ENCODE peak calls at places on chromosomes 11 and 22, in five cellular contexts. V is HCT116, U is H1, M is K562, P is GM12878. K is an unnamed sample.

GRCh38 chr11:105767945-105768344 is 158.1 kb downstream of the GRIA4 start:
- DNase-seq in V (no peak), U (no peak), M (no peak), P (no peak), K (no peak)

GRCh38 chr11:124276081-124276480 is 19.9 kb downstream of the OR8G5 start:
- DNase-seq in V (no peak), U (no peak), M (peak), P (no peak), K (no peak)

GRCh38 chr11:79414644-79415317 is 26.0 kb downstream of the TENM4 start:
- DNase-seq in V (no peak), U (no peak), M (no peak), P (no peak), K (no peak)

GRCh38 chr11:79040348-79040747 is 400.5 kb downstream of the TENM4 start:
- DNase-seq in V (no peak), U (no peak), M (no peak), P (no peak), K (no peak)

GRCh38 chr22:42967933-42968332 is 47.0 kb downstream of the PACSIN2 start:
- DNase-seq in V (no peak), U (no peak), M (peak), P (no peak), K (no peak)

GRCh38 chr11:12131943-12132789 is 21.8 kb downstream of the MICAL2 start:
- DNase-seq in V (no peak), U (no peak), M (no peak), P (no peak), K (no peak)

GRCh38 chr11:101825551-101825950 is 89.3 kb upstream of the CEP126 start:
- DNase-seq in V (no peak), U (no peak), M (no peak), P (no peak), K (no peak)

GRCh38 chr11:80593981-80594380 is 1153.2 kb upstream of the TENM4 start:
- DNase-seq in V (no peak), U (no peak), M (no peak), P (no peak), K (peak)

GRCh38 chr11:70498171-70498571 is 99.8 kb downstream of the CTTN start:
- DNase-seq in V (no peak), U (no peak), M (no peak), P (no peak), K (no peak)

GRCh38 chr22:36481393-36482168 is at the start of gene TXN2:
- DNase-seq in V (peak), U (peak), M (peak), P (peak), K (peak)

GRCh38 chr22:36480941-36481392 is 473 bp downstream of the TXN2 start:
- DNase-seq in V (no peak), U (no peak), M (no peak), P (peak), K (no peak)

GRCh38 chr22:36486619-36487384 is 5.4 kb upstream of the TXN2 start:
- DNase-seq in V (no peak), U (no peak), M (no peak), P (no peak), K (peak)
- TF ChIP-seq RAD21 in V (peak), U (peak), M (peak), P (peak), K (peak)

DNA sequence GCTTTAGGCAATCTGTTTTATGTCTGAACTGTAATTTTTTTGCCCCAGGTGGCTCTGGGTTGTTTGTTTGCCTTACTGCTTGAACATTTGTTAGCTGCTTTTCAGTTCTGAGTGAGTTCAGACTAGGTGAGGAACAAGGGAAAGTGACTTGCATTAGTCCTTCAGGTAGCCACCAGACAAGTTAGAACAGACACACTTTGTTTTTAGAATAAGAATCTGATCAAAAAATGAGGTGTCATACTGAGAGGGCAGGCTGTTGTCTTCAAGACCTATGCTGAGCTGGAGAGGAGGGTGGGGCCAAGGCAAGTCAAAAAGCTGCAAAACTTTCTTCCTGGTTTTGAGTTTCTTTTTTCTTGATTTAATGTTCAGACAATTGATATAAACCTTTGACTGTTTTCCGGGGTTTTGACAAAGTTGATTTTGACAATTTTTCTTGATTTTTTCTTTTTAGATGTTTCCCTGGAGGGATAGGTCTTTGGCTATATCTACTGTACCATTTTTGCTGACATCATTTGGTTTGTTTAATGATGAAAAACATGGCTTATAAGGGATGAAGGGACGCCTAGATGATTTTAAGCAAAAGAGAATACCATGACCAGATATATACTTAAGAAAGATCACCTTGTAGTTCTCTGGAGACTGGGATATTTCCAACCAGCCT is 182.8 kb downstream of the WNT11 start:
- DNase-seq in V (no peak), U (no peak), M (peak), P (no peak), K (no peak)
- TF ChIP-seq SP1 in V (no peak), U (no peak), M (no peak), P (no peak), K (no peak)

DNA sequence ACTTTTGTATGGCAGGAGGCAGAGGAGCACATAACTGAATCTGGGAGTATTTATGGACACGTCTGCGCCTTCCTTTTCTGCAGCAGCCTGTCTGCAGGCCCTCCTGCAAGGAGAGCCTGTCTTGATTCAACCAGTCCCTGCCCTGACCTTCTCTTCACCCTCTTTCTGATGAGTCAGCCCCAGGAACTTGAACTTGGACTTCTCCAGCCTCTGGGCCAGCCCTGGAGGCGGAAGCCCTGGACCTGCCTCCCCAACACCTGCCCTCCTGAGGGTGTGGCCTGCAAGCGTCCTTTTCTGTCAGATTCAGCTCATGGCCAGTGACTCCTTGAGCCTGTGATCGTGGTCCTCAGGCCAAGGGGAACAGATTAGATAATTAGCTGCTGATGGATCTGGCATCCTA is 20.0 kb downstream of the DAGLA start:
- DNase-seq in V (peak), U (no peak), M (peak), P (no peak), K (peak)
- TF ChIP-seq RAD21 in V (no peak), U (no peak), M (no peak), P (no peak), K (no peak)

GRCh38 chr11:1566381-1567051 is 5.6 kb downstream of the DUSP8 start:
- DNase-seq in V (no peak), U (no peak), M (no peak), P (no peak), K (no peak)
- TF ChIP-seq SP1 in V (no peak), U (no peak), M (no peak), P (no peak), K (no peak)

DNA sequence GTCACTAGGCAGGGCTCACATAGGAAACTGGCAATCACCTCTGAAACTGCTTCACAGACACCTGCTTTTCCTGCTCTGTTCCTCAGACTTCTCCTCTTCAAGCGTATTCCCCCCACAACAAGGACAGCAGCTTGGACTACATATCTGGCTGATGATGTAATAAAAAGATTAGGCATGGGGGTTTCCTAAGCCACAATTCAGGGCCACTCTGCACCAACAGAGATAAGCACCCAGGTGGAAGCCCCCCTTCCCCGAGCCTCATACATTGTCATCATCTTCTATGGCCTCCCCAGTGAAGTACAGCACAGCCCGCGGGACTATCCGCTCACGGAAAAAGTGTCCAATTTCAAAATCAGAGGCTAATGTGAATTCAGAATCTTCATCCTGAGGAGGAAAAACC is 25.0 kb upstream of the PHLDA2 start:
- DNase-seq in V (no peak), U (no peak), M (no peak), P (no peak), K (no peak)
- TF ChIP-seq RAD21 in V (no peak), U (no peak), M (no peak), P (no peak), K (no peak)

GRCh38 chr11:75346912-75347647 is 4.4 kb downstream of the ARRB1 start:
- DNase-seq in V (no peak), U (no peak), M (no peak), P (no peak), K (no peak)
- TF ChIP-seq SP1 in V (no peak), U (no peak), M (no peak), P (no peak), K (no peak)

DNA sequence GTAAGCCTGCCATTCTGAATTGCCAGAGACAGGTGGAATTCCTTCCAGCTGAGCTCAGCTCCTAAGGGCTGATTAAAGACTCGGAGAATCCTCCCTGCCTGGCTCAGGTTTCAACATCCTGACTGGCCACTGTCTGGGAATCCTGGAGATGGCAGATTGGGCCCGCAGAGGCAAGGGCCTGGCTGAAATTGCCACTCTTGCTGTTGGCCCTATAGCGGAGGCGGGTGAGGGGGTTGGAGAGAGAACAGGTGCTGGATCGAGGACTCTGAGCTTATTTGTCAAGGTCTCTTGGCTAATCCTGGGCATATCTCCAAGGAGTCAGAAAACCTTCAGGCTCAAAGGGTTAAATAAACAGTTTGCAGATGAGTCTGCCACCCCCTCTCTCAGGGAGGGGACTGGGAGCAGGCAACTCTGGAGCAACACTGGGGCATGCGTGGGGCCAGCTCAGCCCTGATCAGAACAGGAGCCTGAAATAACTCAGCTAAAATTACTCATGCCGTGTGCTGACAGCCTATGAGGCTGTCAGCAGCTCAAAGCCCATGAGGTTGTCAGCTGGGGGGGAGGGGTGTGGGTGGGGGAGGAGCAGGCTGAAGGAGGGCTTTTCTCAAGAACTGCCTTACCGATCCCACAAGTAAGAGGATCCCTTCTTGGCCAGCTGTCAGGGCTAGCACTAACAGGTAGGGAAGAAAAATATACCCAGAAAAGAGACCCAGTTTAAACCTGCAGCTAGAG is 14.7 kb upstream of the MFRP start:
- DNase-seq in V (peak), U (no peak), M (peak), P (no peak), K (peak)
- TF ChIP-seq RAD21 in V (no peak), U (no peak), M (no peak), P (no peak), K (no peak)

K was measured in HepG2.